ENCODE peak calls at places on chromosomes 7 and 10, in six cellular contexts. P is T-helper 9 cell; F is activated T-cell treated with anti-CD3 and anti-CD28 coated beads, Interleukin-2, amount 50 U/mL, for 24 hours; G is A673; V is GM03348; C is cardiac septum. D is an unnamed sample.

GRCh38 chr10:21398549-21399345 is 126.7 kb downstream of the SKIDA1 start:
- DNase-seq in P (no peak), F (no peak), G (no peak), V (peak), C (no peak), D (no peak)

GRCh38 chr7:3005257-3005656 is 38.4 kb downstream of the CARD11 start:
- DNase-seq in P (no peak), F (peak), G (no peak), V (no peak), C (no peak), D (no peak)

GRCh38 chr10:905503-905902 is 26.0 kb downstream of the LARP4B start:
- DNase-seq in P (no peak), F (no peak), G (peak), V (peak), C (no peak), D (no peak)

GRCh38 chr7:90877201-90877600 is 281.1 kb downstream of the CDK14 start:
- DNase-seq in P (no peak), F (no peak), G (no peak), V (no peak), C (no peak), D (no peak)

GRCh38 chr10:99523251-99523773 is 9.4 kb upstream of the NKX2-3 start:
- DNase-seq in P (no peak), F (no peak), G (no peak), V (no peak), C (no peak), D (no peak)

GRCh38 chr7:92478095-92478494 is 349 bp upstream of the ERVW-1 start:
- DNase-seq in P (no peak), F (no peak), G (no peak), V (no peak), C (no peak), D (no peak)

GRCh38 chr10:103353281-103353680 is 2.3 kb upstream of the PCGF6 start:
- DNase-seq in P (no peak), F (no peak), G (peak), V (no peak), C (no peak), D (no peak)

GRCh38 chr10:79093658-79094411 is 25.1 kb downstream of the ZMIZ1 start:
- DNase-seq in P (no peak), F (no peak), G (no peak), V (no peak), C (no peak), D (no peak)

GRCh38 chr7:106166651-106167342 is 54.7 kb upstream of the SYPL1 start:
- DNase-seq in P (peak), F (no peak), G (peak), V (peak), C (no peak), D (no peak)

GRCh38 chr7:132685301-132685700 is 109.0 kb upstream of the PLXNA4 start:
- DNase-seq in P (no peak), F (no peak), G (no peak), V (no peak), C (no peak), D (no peak)

GRCh38 chr10:71623986-71624291 is 95.6 kb downstream of the C10orf105 start:
- DNase-seq in P (no peak), F (no peak), G (no peak), V (no peak), C (peak), D (no peak)

GRCh38 chr7:23105086-23105643 is 420 bp upstream of the KLHL7 start:
- DNase-seq in P (no peak), F (no peak), G (peak), V (no peak), C (no peak), D (no peak)

GRCh38 chr10:11335167-11335652 is 276.2 kb downstream of the USP6NL start:
- DNase-seq in P (no peak), F (no peak), G (no peak), V (no peak), C (no peak), D (no peak)

GRCh38 chr10:118500477-118501104 is 94.9 kb downstream of the PRLHR start:
- DNase-seq in P (no peak), F (no peak), G (no peak), V (no peak), C (no peak), D (no peak)

GRCh38 chr10:98404571-98405396 is 10.2 kb downstream of the PYROXD2 start:
- DNase-seq in P (no peak), F (no peak), G (peak), V (peak), C (no peak), D (no peak)

GRCh38 chr7:132697032-132697431 is 120.8 kb upstream of the PLXNA4 start:
- DNase-seq in P (no peak), F (no peak), G (peak), V (no peak), C (peak), D (no peak)